ENCODE peak calls at places on chromosomes 7 and 10, in ten cellular contexts. One of them, this sample, is unnamed.

GRCh38 chr10:133238066-133238804 is 580 bp downstream of the VENTX start:
- DNase-seq in IMR-90: no peak
- DNase-seq in adipocyte: no peak
- DNase-seq in brain microvascular endothelial cell: no peak
- DNase-seq in cardiac fibroblast: no peak
- DNase-seq in epithelial cell of esophagus: no peak
- DNase-seq in endothelial cell of umbilical vein: no peak
- DNase-seq in breast epithelium: no peak
- DNase-seq in fibroblast of mammary gland: no peak
- DNase-seq in ovary: no peak
- DNase-seq in this sample: no peak

GRCh38 chr10:128047337-128047736 is 78.9 kb downstream of the MKI67 start:
- DNase-seq in IMR-90: no peak
- DNase-seq in adipocyte: no peak
- DNase-seq in brain microvascular endothelial cell: peak
- DNase-seq in cardiac fibroblast: peak
- DNase-seq in epithelial cell of esophagus: peak
- DNase-seq in endothelial cell of umbilical vein: peak
- DNase-seq in breast epithelium: peak
- DNase-seq in fibroblast of mammary gland: no peak
- DNase-seq in ovary: no peak
- DNase-seq in this sample: no peak

GRCh38 chr10:130339091-130339490 is 202.9 kb downstream of the GLRX3 start:
- DNase-seq in IMR-90: no peak
- DNase-seq in adipocyte: no peak
- DNase-seq in brain microvascular endothelial cell: no peak
- DNase-seq in cardiac fibroblast: no peak
- DNase-seq in epithelial cell of esophagus: no peak
- DNase-seq in endothelial cell of umbilical vein: no peak
- DNase-seq in breast epithelium: no peak
- DNase-seq in fibroblast of mammary gland: no peak
- DNase-seq in ovary: no peak
- DNase-seq in this sample: no peak

GRCh38 chr10:110501142-110501937 is 3.6 kb downstream of the DUSP5 start:
- DNase-seq in IMR-90: peak
- DNase-seq in adipocyte: peak
- DNase-seq in brain microvascular endothelial cell: peak
- DNase-seq in cardiac fibroblast: peak
- DNase-seq in epithelial cell of esophagus: peak
- DNase-seq in endothelial cell of umbilical vein: peak
- DNase-seq in breast epithelium: peak
- DNase-seq in fibroblast of mammary gland: peak
- DNase-seq in ovary: peak
- DNase-seq in this sample: peak

GRCh38 chr7:55210716-55211115 is 154.4 kb upstream of the LANCL2 start:
- DNase-seq in IMR-90: peak
- DNase-seq in adipocyte: peak
- DNase-seq in brain microvascular endothelial cell: no peak
- DNase-seq in cardiac fibroblast: no peak
- DNase-seq in epithelial cell of esophagus: no peak
- DNase-seq in endothelial cell of umbilical vein: no peak
- DNase-seq in breast epithelium: no peak
- DNase-seq in fibroblast of mammary gland: no peak
- DNase-seq in ovary: no peak
- DNase-seq in this sample: no peak

GRCh38 chr10:11724938-11725776 is 17.0 kb upstream of the ECHDC3 start:
- DNase-seq in IMR-90: peak
- DNase-seq in adipocyte: peak
- DNase-seq in brain microvascular endothelial cell: peak
- DNase-seq in cardiac fibroblast: peak
- DNase-seq in epithelial cell of esophagus: peak
- DNase-seq in endothelial cell of umbilical vein: peak
- DNase-seq in breast epithelium: no peak
- DNase-seq in fibroblast of mammary gland: peak
- DNase-seq in ovary: no peak
- DNase-seq in this sample: peak

GRCh38 chr7:455110-455928 is 64.3 kb downstream of the PDGFA start:
- DNase-seq in IMR-90: no peak
- DNase-seq in adipocyte: peak
- DNase-seq in brain microvascular endothelial cell: no peak
- DNase-seq in cardiac fibroblast: peak
- DNase-seq in epithelial cell of esophagus: peak
- DNase-seq in endothelial cell of umbilical vein: peak
- DNase-seq in breast epithelium: no peak
- DNase-seq in fibroblast of mammary gland: no peak
- DNase-seq in ovary: peak
- DNase-seq in this sample: no peak

GRCh38 chr7:40151504-40151903 is 16.7 kb downstream of the SUGCT start:
- DNase-seq in IMR-90: no peak
- DNase-seq in adipocyte: no peak
- DNase-seq in brain microvascular endothelial cell: no peak
- DNase-seq in cardiac fibroblast: no peak
- DNase-seq in epithelial cell of esophagus: no peak
- DNase-seq in endothelial cell of umbilical vein: no peak
- DNase-seq in breast epithelium: no peak
- DNase-seq in fibroblast of mammary gland: no peak
- DNase-seq in ovary: no peak
- DNase-seq in this sample: no peak

GRCh38 chr7:150405584-150406310 is 26.6 kb downstream of the ZNF775 start:
- DNase-seq in IMR-90: peak
- DNase-seq in adipocyte: peak
- DNase-seq in brain microvascular endothelial cell: peak
- DNase-seq in cardiac fibroblast: peak
- DNase-seq in epithelial cell of esophagus: no peak
- DNase-seq in endothelial cell of umbilical vein: no peak
- DNase-seq in breast epithelium: no peak
- DNase-seq in fibroblast of mammary gland: peak
- DNase-seq in ovary: no peak
- DNase-seq in this sample: no peak

GRCh38 chr7:14207154-14207553 is 217.7 kb upstream of the ETV1 start:
- DNase-seq in IMR-90: no peak
- DNase-seq in adipocyte: no peak
- DNase-seq in brain microvascular endothelial cell: peak
- DNase-seq in cardiac fibroblast: peak
- DNase-seq in epithelial cell of esophagus: peak
- DNase-seq in endothelial cell of umbilical vein: no peak
- DNase-seq in breast epithelium: no peak
- DNase-seq in fibroblast of mammary gland: peak
- DNase-seq in ovary: no peak
- DNase-seq in this sample: no peak

GRCh38 chr10:115653473-115653872 is 560.3 kb downstream of the ATRNL1 start:
- DNase-seq in IMR-90: no peak
- DNase-seq in adipocyte: no peak
- DNase-seq in brain microvascular endothelial cell: no peak
- DNase-seq in cardiac fibroblast: no peak
- DNase-seq in epithelial cell of esophagus: no peak
- DNase-seq in endothelial cell of umbilical vein: no peak
- DNase-seq in breast epithelium: no peak
- DNase-seq in fibroblast of mammary gland: no peak
- DNase-seq in ovary: no peak
- DNase-seq in this sample: no peak

GRCh38 chr7:101898019-101898575 is 80.7 kb downstream of the CUX1 start:
- DNase-seq in IMR-90: no peak
- DNase-seq in adipocyte: peak
- DNase-seq in brain microvascular endothelial cell: no peak
- DNase-seq in cardiac fibroblast: no peak
- DNase-seq in epithelial cell of esophagus: no peak
- DNase-seq in endothelial cell of umbilical vein: peak
- DNase-seq in breast epithelium: no peak
- DNase-seq in fibroblast of mammary gland: peak
- DNase-seq in ovary: no peak
- DNase-seq in this sample: no peak

GRCh38 chr10:88810196-88810961 is 7.8 kb downstream of the LIPM start:
- DNase-seq in IMR-90: peak
- DNase-seq in adipocyte: peak
- DNase-seq in brain microvascular endothelial cell: peak
- DNase-seq in cardiac fibroblast: peak
- DNase-seq in epithelial cell of esophagus: peak
- DNase-seq in endothelial cell of umbilical vein: peak
- DNase-seq in breast epithelium: no peak
- DNase-seq in fibroblast of mammary gland: peak
- DNase-seq in ovary: no peak
- DNase-seq in this sample: peak

GRCh38 chr7:95859434-95859833 is 87.1 kb downstream of the DYNC1I1 start:
- DNase-seq in IMR-90: peak
- DNase-seq in adipocyte: peak
- DNase-seq in brain microvascular endothelial cell: peak
- DNase-seq in cardiac fibroblast: peak
- DNase-seq in epithelial cell of esophagus: peak
- DNase-seq in endothelial cell of umbilical vein: no peak
- DNase-seq in breast epithelium: no peak
- DNase-seq in fibroblast of mammary gland: no peak
- DNase-seq in ovary: no peak
- DNase-seq in this sample: peak

GRCh38 chr10:70679498-70679897 is 7.2 kb downstream of the ADAMTS14 start:
- DNase-seq in IMR-90: peak
- DNase-seq in adipocyte: peak
- DNase-seq in brain microvascular endothelial cell: no peak
- DNase-seq in cardiac fibroblast: peak
- DNase-seq in epithelial cell of esophagus: no peak
- DNase-seq in endothelial cell of umbilical vein: no peak
- DNase-seq in breast epithelium: no peak
- DNase-seq in fibroblast of mammary gland: peak
- DNase-seq in ovary: no peak
- DNase-seq in this sample: no peak

GRCh38 chr7:55148992-55149391 is 130.2 kb downstream of the EGFR start:
- DNase-seq in IMR-90: peak
- DNase-seq in adipocyte: peak
- DNase-seq in brain microvascular endothelial cell: no peak
- DNase-seq in cardiac fibroblast: peak
- DNase-seq in epithelial cell of esophagus: no peak
- DNase-seq in endothelial cell of umbilical vein: no peak
- DNase-seq in breast epithelium: no peak
- DNase-seq in fibroblast of mammary gland: no peak
- DNase-seq in ovary: no peak
- DNase-seq in this sample: no peak

GRCh38 chr7:42222119-42222518 is 14.9 kb downstream of the GLI3 start:
- DNase-seq in IMR-90: no peak
- DNase-seq in adipocyte: no peak
- DNase-seq in brain microvascular endothelial cell: no peak
- DNase-seq in cardiac fibroblast: no peak
- DNase-seq in epithelial cell of esophagus: no peak
- DNase-seq in endothelial cell of umbilical vein: no peak
- DNase-seq in breast epithelium: no peak
- DNase-seq in fibroblast of mammary gland: no peak
- DNase-seq in ovary: no peak
- DNase-seq in this sample: no peak
- H3K4me3 ChIP-seq in IMR-90: no peak
- H3K4me3 ChIP-seq in adipocyte: no peak
- H3K4me3 ChIP-seq in brain microvascular endothelial cell: no peak
- H3K4me3 ChIP-seq in cardiac fibroblast: no peak
- H3K4me3 ChIP-seq in epithelial cell of esophagus: no peak
- H3K4me3 ChIP-seq in endothelial cell of umbilical vein: no peak
- H3K4me3 ChIP-seq in breast epithelium: no peak
- H3K4me3 ChIP-seq in fibroblast of mammary gland: no peak
- H3K4me3 ChIP-seq in ovary: no peak
- H3K4me3 ChIP-seq in this sample: no peak

DNA sequence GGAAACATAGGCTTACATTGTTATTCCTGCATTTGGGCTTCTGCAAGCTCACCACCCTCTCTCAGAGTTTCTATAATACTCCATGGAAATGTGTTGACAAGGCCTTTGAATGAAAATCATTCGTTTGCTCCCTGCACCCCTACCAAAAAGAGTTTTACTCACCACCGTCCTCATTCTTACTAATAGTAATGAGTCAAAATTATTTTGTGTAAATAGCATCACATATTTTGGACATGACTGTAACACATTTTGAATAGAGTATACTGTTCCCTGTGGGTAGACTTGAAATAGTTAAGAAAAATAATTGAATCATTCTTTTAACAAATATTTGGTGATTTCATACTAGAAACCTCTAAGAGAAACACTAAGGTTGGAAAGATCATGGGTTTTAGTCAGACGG is 84.6 kb downstream of the AKAP9 start:
- DNase-seq in IMR-90: peak
- DNase-seq in adipocyte: peak
- DNase-seq in brain microvascular endothelial cell: peak
- DNase-seq in cardiac fibroblast: peak
- DNase-seq in epithelial cell of esophagus: peak
- DNase-seq in endothelial cell of umbilical vein: peak
- DNase-seq in breast epithelium: no peak
- DNase-seq in fibroblast of mammary gland: peak
- DNase-seq in ovary: no peak
- DNase-seq in this sample: peak
- H3K4me3 ChIP-seq in IMR-90: no peak
- H3K4me3 ChIP-seq in adipocyte: no peak
- H3K4me3 ChIP-seq in brain microvascular endothelial cell: no peak
- H3K4me3 ChIP-seq in cardiac fibroblast: no peak
- H3K4me3 ChIP-seq in epithelial cell of esophagus: no peak
- H3K4me3 ChIP-seq in endothelial cell of umbilical vein: no peak
- H3K4me3 ChIP-seq in breast epithelium: no peak
- H3K4me3 ChIP-seq in fibroblast of mammary gland: no peak
- H3K4me3 ChIP-seq in ovary: no peak
- H3K4me3 ChIP-seq in this sample: no peak

DNA sequence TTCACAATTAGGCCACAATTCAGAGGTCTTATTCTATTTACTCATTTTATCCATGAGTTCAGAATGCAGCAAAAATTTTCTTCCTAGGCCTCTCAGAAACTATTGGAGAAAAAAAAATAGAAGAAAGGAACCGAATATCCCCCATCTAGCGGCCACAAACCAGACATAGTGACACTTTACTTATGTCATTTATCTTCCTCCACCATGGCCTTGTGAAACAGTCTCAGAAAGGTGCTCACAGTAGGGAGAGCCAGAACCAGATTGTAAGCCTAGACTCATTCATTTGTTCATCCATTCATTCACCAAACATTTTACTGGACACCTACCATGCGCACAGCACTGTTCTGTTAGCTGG is 16.0 kb downstream of the CREB3L2 start:
- DNase-seq in IMR-90: no peak
- DNase-seq in adipocyte: no peak
- DNase-seq in brain microvascular endothelial cell: no peak
- DNase-seq in cardiac fibroblast: no peak
- DNase-seq in epithelial cell of esophagus: no peak
- DNase-seq in endothelial cell of umbilical vein: no peak
- DNase-seq in breast epithelium: no peak
- DNase-seq in fibroblast of mammary gland: no peak
- DNase-seq in ovary: no peak
- DNase-seq in this sample: no peak
- H3K4me3 ChIP-seq in IMR-90: no peak
- H3K4me3 ChIP-seq in adipocyte: peak
- H3K4me3 ChIP-seq in brain microvascular endothelial cell: no peak
- H3K4me3 ChIP-seq in cardiac fibroblast: no peak
- H3K4me3 ChIP-seq in epithelial cell of esophagus: no peak
- H3K4me3 ChIP-seq in endothelial cell of umbilical vein: no peak
- H3K4me3 ChIP-seq in breast epithelium: no peak
- H3K4me3 ChIP-seq in fibroblast of mammary gland: no peak
- H3K4me3 ChIP-seq in ovary: no peak
- H3K4me3 ChIP-seq in this sample: no peak

DNA sequence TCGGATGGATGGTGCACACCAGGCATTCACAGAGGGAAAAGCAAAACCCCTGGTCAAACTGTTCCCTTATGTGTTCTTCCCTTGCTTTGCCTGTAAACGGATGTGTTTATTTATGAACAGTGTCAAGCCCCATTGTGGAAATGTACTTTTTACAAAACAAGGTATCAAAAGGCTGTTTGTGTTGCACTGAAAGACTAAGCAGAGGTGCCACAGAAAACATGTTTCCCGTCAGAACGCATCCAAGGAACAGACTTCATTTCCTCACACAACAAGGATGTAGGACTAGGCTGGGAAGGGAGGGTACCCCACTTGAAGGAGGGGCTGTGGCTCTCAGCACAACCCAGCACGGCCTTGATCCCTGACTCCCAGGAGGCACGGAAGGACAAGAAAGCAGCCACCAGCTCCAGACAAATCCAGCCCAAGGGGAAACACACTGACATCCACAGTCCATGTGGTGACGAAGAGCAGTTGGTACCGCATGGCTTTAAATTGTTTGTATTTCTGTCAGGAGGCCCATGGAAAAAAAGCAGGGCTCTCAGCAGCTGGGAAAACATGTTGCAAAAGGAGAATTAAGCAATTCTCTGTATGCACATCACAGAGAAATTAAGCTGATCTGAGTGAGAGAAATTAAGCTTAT is 85.6 kb downstream of the RNF216 start:
- DNase-seq in IMR-90: peak
- DNase-seq in adipocyte: peak
- DNase-seq in brain microvascular endothelial cell: peak
- DNase-seq in cardiac fibroblast: peak
- DNase-seq in epithelial cell of esophagus: no peak
- DNase-seq in endothelial cell of umbilical vein: no peak
- DNase-seq in breast epithelium: no peak
- DNase-seq in fibroblast of mammary gland: peak
- DNase-seq in ovary: peak
- DNase-seq in this sample: no peak
- H3K4me3 ChIP-seq in IMR-90: no peak
- H3K4me3 ChIP-seq in adipocyte: peak
- H3K4me3 ChIP-seq in brain microvascular endothelial cell: no peak
- H3K4me3 ChIP-seq in cardiac fibroblast: no peak
- H3K4me3 ChIP-seq in epithelial cell of esophagus: no peak
- H3K4me3 ChIP-seq in endothelial cell of umbilical vein: no peak
- H3K4me3 ChIP-seq in breast epithelium: no peak
- H3K4me3 ChIP-seq in fibroblast of mammary gland: no peak
- H3K4me3 ChIP-seq in ovary: peak
- H3K4me3 ChIP-seq in this sample: no peak